ENCODE peak calls at places on chromosomes 11 and 22, in four cellular contexts. V, A, H and G are unnamed samples.

GRCh38 chr11:73372371-73372993 is 3.7 kb upstream of the RELT start:
- DNase-seq in V (no peak), A (no peak), H (no peak), G (no peak)

GRCh38 chr11:30917859-30918478 is 331.8 kb upstream of the MPPED2 start:
- DNase-seq in V (peak; percentile 69), A (no peak), H (peak; percentile 79), G (peak; percentile 44)

GRCh38 chr11:1854949-1855885 is 2.3 kb downstream of the LSP1 start:
- DNase-seq in V (no peak), A (no peak), H (no peak), G (no peak)

GRCh38 chr11:1128333-1129142 is 29.2 kb upstream of the MUC5AC start:
- DNase-seq in V (no peak), A (no peak), H (no peak), G (no peak)

GRCh38 chr11:85694385-85694980 is 8.5 kb upstream of the CCDC89 start:
- DNase-seq in V (peak; percentile 70), A (no peak), H (peak; percentile 50), G (no peak)

GRCh38 chr11:128848815-128849455 is 18.2 kb downstream of the KCNJ1 start:
- DNase-seq in V (no peak), A (no peak), H (no peak), G (peak; percentile 56)

GRCh38 chr11:31106963-31107576 is 262.5 kb downstream of the DCDC1 start:
- DNase-seq in V (peak; percentile 81), A (peak; percentile 73), H (peak; percentile 91), G (peak; percentile 33)

GRCh38 chr11:26319906-26320305 is 12.0 kb upstream of the ANO3 start:
- DNase-seq in V (no peak), A (no peak), H (peak; percentile 62), G (no peak)

GRCh38 chr11:18312663-18313420 is 9.1 kb downstream of the HPS5 start:
- DNase-seq in V (no peak), A (no peak), H (no peak), G (no peak)

GRCh38 chr11:22387126-22387525 is 48.9 kb downstream of the SLC17A6 start:
- DNase-seq in V (no peak), A (no peak), H (no peak), G (no peak)

GRCh38 chr11:100068116-100068515 is 619.0 kb upstream of the ARHGAP42 start:
- DNase-seq in V (no peak), A (no peak), H (peak; percentile 65), G (no peak)

GRCh38 chr11:78802058-78802633 is 227.5 kb upstream of the NARS2 start:
- DNase-seq in V (no peak), A (no peak), H (no peak), G (no peak)

GRCh38 chr11:94184362-94184761 is 55.7 kb downstream of the PANX1 start:
- DNase-seq in V (no peak), A (no peak), H (no peak), G (no peak)

GRCh38 chr11:110759972-110760381 is 47.7 kb upstream of the ARHGAP20 start:
- DNase-seq in V (no peak), A (no peak), H (no peak), G (no peak)

GRCh38 chr22:33909075-33909458 is 11.2 kb downstream of the LARGE1 start:
- DNase-seq in V (no peak), A (no peak), H (no peak), G (no peak)

GRCh38 chr11:67082071-67082791 is 25.6 kb downstream of the RHOD start:
- DNase-seq in V (no peak), A (no peak), H (no peak), G (no peak)

GRCh38 chr11:110529043-110529442 is 99.3 kb downstream of the FDX1 start:
- DNase-seq in V (no peak), A (no peak), H (no peak), G (peak; percentile 43)

GRCh38 chr11:70542406-70542805 is 144.1 kb downstream of the CTTN start:
- DNase-seq in V (no peak), A (no peak), H (no peak), G (no peak)

GRCh38 chr22:35103756-35104155 is 37.8 kb downstream of the ISX start:
- DNase-seq in V (no peak), A (no peak), H (no peak), G (no peak)

GRCh38 chr11:68610452-68611116 is 73.8 kb upstream of the GAL start:
- DNase-seq in V (peak; percentile 7), A (no peak), H (peak; percentile 20), G (no peak)

GRCh38 chr11:25970726-25971508 is 361.0 kb upstream of the ANO3 start:
- DNase-seq in V (no peak), A (no peak), H (no peak), G (no peak)

GRCh38 chr22:37566329-37566837 is 6.1 kb downstream of the CDC42EP1 start:
- DNase-seq in V (no peak), A (no peak), H (no peak), G (no peak)